ENCODE peak calls at places on chromosomes 2 and 18, in four cellular contexts. K is chondrocyte, G is BJ, F is cardiac fibroblast. I is an unnamed sample.

GRCh38 chr2:142842369-142842768 is 35.1 kb upstream of the KYNU start:
- DNase-seq in K (no peak), G (no peak), F (no peak), I (no peak)

GRCh38 chr18:54939375-54939917 is 19.8 kb downstream of the CCDC68 start:
- DNase-seq in K (no peak), G (no peak), F (no peak), I (no peak)

GRCh38 chr18:40678318-40678717 is 1276.7 kb upstream of the PIK3C3 start:
- DNase-seq in K (no peak), G (no peak), F (no peak), I (no peak)

GRCh38 chr2:47664817-47665216 is 118.1 kb upstream of the MSH6 start:
- DNase-seq in K (no peak), G (no peak), F (no peak), I (peak)

GRCh38 chr18:71405142-71405806 is 1116.4 kb downstream of the SOCS6 start:
- DNase-seq in K (no peak), G (no peak), F (no peak), I (no peak)

GRCh38 chr2:65754219-65754618 is 321.8 kb upstream of the SPRED2 start:
- DNase-seq in K (no peak), G (no peak), F (peak), I (peak)

GRCh38 chr2:10097352-10098148 is 17.3 kb upstream of the CYS1 start:
- DNase-seq in K (peak), G (no peak), F (peak), I (peak)

GRCh38 chr18:59357928-59358327 is 1.1 kb downstream of the LMAN1 start:
- DNase-seq in K (no peak), G (peak), F (peak), I (peak)

GRCh38 chr2:172480301-172481218 is 53.2 kb downstream of the ITGA6 start:
- DNase-seq in K (no peak), G (no peak), F (peak), I (peak)

GRCh38 chr2:176583530-176584101 is 314.4 kb downstream of the MTX2 start:
- DNase-seq in K (no peak), G (peak), F (peak), I (peak)

GRCh38 chr2:239919779-239920545 is 105.2 kb downstream of the NDUFA10 start:
- DNase-seq in K (peak), G (no peak), F (no peak), I (no peak)

GRCh38 chr2:232637832-232638231 is 4.4 kb downstream of the EFHD1 start:
- DNase-seq in K (no peak), G (no peak), F (no peak), I (no peak)

GRCh38 chr18:10123006-10123950 is 209.5 kb downstream of the VAPA start:
- DNase-seq in K (no peak), G (no peak), F (no peak), I (no peak)

GRCh38 chr18:55497825-55498403 is 90.1 kb downstream of the TCF4 start:
- DNase-seq in K (no peak), G (no peak), F (no peak), I (no peak)

GRCh38 chr2:140893685-140894084 is 1237.1 kb downstream of the LRP1B start:
- DNase-seq in K (no peak), G (peak), F (peak), I (peak)

GRCh38 chr2:209094221-209094620 is 329.6 kb upstream of the MAP2 start:
- DNase-seq in K (no peak), G (no peak), F (no peak), I (no peak)

GRCh38 chr2:151407281-151407680 is 2.4 kb upstream of the RIF1 start:
- DNase-seq in K (no peak), G (no peak), F (no peak), I (no peak)

GRCh38 chr2:201406077-201406662 is 45.1 kb downstream of the TRAK2 start:
- DNase-seq in K (no peak), G (peak), F (peak), I (peak)

GRCh38 chr2:72995420-72996151 is 75.9 kb downstream of the SFXN5 start:
- DNase-seq in K (no peak), G (no peak), F (no peak), I (no peak)

GRCh38 chr2:241801611-241802420 is 7.2 kb upstream of the NEU4 start:
- DNase-seq in K (no peak), G (no peak), F (no peak), I (no peak)

GRCh38 chr2:241802806-241803318 is 6.1 kb upstream of the NEU4 start:
- DNase-seq in K (no peak), G (no peak), F (no peak), I (no peak)

GRCh38 chr2:241802421-241802749 is 6.6 kb upstream of the NEU4 start:
- DNase-seq in K (no peak), G (no peak), F (no peak), I (no peak)

GRCh38 chr2:241803387-241804325 is 5.3 kb upstream of the NEU4 start:
- DNase-seq in K (peak), G (peak), F (peak), I (peak)

DNA sequence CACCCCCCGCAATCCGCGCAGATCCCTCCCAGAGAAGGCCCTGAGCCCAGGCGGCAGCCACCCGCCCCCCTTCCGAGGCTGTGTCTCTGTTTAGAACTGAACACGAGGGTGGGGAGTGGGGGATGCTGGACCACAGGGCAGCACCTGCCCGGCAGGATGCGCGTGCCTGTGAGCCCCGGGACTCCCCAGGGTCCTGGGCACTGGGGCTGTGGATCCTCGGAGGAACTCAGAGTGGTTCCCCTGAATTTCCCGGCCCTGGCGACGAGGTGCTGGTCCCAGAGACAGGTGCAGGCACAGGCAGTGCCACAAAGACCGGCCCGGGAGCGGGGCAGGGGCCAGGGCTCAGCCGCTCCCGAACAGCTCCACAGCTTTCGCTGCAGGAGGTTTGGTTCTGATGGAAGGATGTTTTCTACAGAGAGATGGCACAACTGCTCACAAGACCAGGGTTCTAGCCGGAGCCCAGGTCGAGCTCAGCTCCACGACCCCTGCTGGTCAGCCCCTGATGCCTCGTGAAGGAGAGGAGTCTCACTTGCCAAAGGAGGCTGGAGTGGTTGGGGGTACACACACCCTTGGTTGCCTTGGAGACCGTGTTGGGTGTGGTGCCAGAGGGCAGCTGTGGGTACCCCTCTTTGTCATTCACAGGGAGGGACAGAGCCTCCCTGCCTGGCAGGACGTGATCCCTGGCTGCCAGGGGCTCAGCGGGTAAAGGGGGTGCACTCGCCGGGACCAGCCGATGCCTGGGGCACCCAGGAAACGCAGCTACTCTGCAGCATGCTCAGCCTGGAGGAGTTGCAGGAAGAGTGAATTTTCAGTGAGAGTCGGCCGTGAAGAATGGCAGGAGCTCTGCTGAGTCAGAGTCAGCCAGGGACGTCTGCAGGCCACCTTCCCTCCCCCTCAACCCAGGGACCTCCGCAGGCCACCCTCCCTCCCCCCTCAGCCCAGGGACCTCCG is 4.4 kb upstream of the NEU4 start:
- DNase-seq in K (peak), G (no peak), F (peak), I (peak)
- TF ChIP-seq CTCF in K (no peak), G (no peak), F (no peak), I (no peak)

DNA sequence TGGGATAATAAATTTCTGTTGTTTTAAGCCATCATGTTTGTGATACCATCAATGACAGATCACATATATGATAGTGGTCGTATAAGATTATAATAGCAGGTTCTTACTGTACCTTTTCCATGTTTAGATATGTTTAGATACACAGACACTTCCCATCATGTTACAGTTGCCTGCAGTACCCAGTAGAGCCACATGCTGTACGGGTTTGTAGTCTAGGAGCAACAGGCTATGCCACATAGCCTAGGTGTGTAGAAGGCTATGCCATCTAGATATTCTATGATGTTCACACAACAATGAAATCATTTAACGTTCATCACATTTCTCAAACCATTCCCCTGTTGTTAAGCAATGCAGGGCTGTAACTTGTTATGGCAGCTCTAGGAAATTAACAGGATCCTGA is 132.9 kb upstream of the SH3BP4 start:
- DNase-seq in K (no peak), G (no peak), F (no peak), I (no peak)
- TF ChIP-seq CTCF in K (peak), G (no peak), F (peak), I (no peak)

GRCh38 chr2:44975571-44976450 is 33.4 kb downstream of the SIX2 start:
- DNase-seq in K (no peak), G (no peak), F (no peak), I (no peak)

GRCh38 chr2:44969936-44970335 is 28.4 kb downstream of the SIX3 start:
- DNase-seq in K (no peak), G (no peak), F (no peak), I (no peak)

GRCh38 chr2:44970846-44971450 is 29.4 kb downstream of the SIX3 start:
- DNase-seq in K (no peak), G (no peak), F (no peak), I (no peak)

GRCh38 chr2:44972771-44973535 is 31.5 kb downstream of the SIX3 start:
- DNase-seq in K (no peak), G (no peak), F (no peak), I (no peak)

GRCh38 chr2:44974064-44974715 is 32.7 kb downstream of the SIX3 start:
- DNase-seq in K (no peak), G (no peak), F (peak), I (peak)
- TF ChIP-seq CTCF in K (peak), G (peak), F (peak), I (peak)

DNA sequence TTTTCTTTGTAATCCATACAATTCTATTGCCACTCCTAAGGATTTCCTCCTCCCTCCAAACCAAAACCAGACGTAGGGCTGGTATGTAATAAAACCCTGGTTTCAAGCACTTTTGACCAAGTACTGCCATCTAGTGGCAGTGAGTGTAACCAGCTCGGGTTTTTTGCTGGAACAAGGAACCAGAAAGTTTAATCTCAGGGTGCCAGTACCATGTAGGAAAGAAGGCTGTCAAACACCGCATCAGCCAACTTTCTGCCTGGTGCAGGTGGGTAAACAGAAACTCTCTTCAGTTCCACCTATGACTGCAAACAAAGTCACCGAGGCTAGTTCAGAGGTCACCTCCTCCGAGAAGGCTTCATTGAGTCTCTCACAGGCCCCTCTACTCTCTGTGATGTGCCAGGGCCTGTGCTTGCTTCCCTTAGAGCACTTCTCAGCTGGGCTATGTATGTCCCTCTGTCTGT is 10.2 kb upstream of the THNSL2 start:
- DNase-seq in K (no peak), G (no peak), F (peak), I (peak)
- TF ChIP-seq CTCF in K (peak), G (peak), F (peak), I (peak)

DNA sequence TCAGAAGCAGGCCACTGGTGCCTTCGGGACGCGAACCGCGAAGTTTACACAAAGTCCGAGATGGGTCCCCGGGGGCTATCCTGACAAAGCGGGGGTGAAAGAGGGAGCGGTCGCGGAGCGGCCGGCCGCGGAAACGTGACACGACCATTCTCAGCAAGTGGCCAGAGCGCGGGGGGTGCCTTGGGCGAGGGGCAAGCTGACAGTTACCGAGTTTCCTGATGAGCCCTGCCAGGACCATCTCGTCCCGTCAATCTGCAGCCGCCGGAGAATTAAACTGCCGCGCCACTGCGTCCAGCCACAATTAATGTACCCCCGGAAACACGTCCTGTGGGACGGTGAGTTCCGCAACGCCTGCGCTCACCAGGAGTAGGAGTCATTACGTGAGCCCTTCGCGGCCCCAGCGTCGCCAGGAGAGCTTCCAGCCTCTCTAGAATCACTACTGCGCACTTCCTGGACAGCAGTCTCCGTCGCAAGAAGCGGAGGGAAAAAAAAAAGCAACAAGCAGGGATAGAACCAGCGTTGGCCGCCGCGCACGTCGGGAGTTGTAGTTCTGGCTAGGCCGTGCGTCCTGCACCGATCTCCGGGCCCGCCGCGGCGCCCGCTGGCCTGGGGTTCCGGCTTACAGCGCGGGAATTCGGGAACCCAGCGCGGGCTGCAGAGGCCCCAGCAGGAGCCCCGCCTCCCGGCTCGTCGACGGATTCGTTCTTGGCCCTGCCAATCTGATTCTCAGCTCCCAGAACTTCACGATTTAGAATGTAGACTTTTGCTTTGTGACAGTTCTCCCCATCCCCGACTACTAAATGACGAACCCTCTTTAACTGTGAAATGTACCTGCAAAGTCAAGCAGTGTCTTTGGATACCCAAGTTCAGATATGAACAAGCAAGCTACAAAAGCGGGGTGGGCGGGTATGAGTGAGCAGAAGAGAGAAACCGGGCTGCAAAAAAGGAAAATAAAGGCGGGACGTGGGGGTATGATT is at the start of gene RTTN:
- DNase-seq in K (peak), G (peak), F (peak), I (peak)
- TF ChIP-seq CTCF in K (peak), G (no peak), F (no peak), I (no peak)